ENCODE peak calls at places on chromosomes 1 and 21, in five cellular contexts. H is KG1, O is D721Med, W is T follicular helper cell, J is progenitor cell of endocrine pancreas. S is an unnamed sample.
A peak's percentile ranks its signal among the peaks of the same experiment; 100 is the strongest.

GRCh38 chr1:19689131-19689757 is 24.6 kb downstream of the HTR6 start:
- DNase-seq in H (no peak), O (no peak), W (no peak), J (no peak), S (no peak)

GRCh38 chr1:51433972-51434510 is 85.0 kb downstream of the EPS15 start:
- DNase-seq in H (peak; percentile 8), O (no peak), W (no peak), J (no peak), S (no peak)

GRCh38 chr1:116769561-116769977 is 15.3 kb downstream of the CD2 start:
- DNase-seq in H (peak; percentile 65), O (no peak), W (peak; percentile 72), J (no peak), S (peak; percentile 64)

GRCh38 chr1:227895828-227896685 is 51.7 kb downstream of the WNT9A start:
- DNase-seq in H (no peak), O (no peak), W (no peak), J (no peak), S (peak; percentile 1)

GRCh38 chr1:6330410-6330827 is 63.1 kb downstream of the ACOT7 start:
- DNase-seq in H (no peak), O (no peak), W (no peak), J (no peak), S (no peak)

GRCh38 chr1:219806020-219806419 is 122.3 kb downstream of the SLC30A10 start:
- DNase-seq in H (no peak), O (no peak), W (no peak), J (no peak), S (no peak)

GRCh38 chr1:212504171-212504803 is 71.6 kb downstream of the NENF start:
- DNase-seq in H (no peak), O (no peak), W (no peak), J (no peak), S (no peak)

GRCh38 chr21:42118901-42119300 is 47.8 kb downstream of the UMODL1 start:
- DNase-seq in H (peak; percentile 87), O (no peak), W (no peak), J (no peak), S (no peak)

GRCh38 chr21:35086357-35086756 is 37.3 kb upstream of the RUNX1 start:
- DNase-seq in H (no peak), O (no peak), W (no peak), J (no peak), S (no peak)

GRCh38 chr1:8706995-8707396 is 110.4 kb downstream of the RERE start:
- DNase-seq in H (no peak), O (no peak), W (no peak), J (no peak), S (no peak)

GRCh38 chr1:155729031-155729898 is 40.4 kb downstream of the DAP3 start:
- DNase-seq in H (no peak), O (no peak), W (peak; percentile 2), J (peak; percentile 24), S (peak; percentile 4)

GRCh38 chr1:9378801-9379200 is 86.1 kb downstream of the SPSB1 start:
- DNase-seq in H (no peak), O (no peak), W (no peak), J (no peak), S (no peak)

GRCh38 chr1:223504741-223505140 is 111.5 kb downstream of the CCDC185 start:
- DNase-seq in H (no peak), O (no peak), W (no peak), J (no peak), S (no peak)

GRCh38 chr1:168767885-168768584 is 39.0 kb upstream of the DPT start:
- DNase-seq in H (no peak), O (no peak), W (no peak), J (no peak), S (no peak)

GRCh38 chr1:22600071-22600816 is 36.2 kb upstream of the C1QA start:
- DNase-seq in H (no peak), O (no peak), W (no peak), J (no peak), S (no peak)

GRCh38 chr1:153587314-153587713 is 21.7 kb upstream of the S100A2 start:
- DNase-seq in H (no peak), O (no peak), W (no peak), J (no peak), S (no peak)

GRCh38 chr1:218804014-218804785 is 369.5 kb upstream of the LYPLAL1 start:
- DNase-seq in H (no peak), O (no peak), W (no peak), J (no peak), S (no peak)